ENCODE peak calls at places on chromosomes 4 and X, in eight cellular contexts. One of them, this sample, is unnamed.

GRCh38 chr4:68736813-68737212 is 66.4 kb upstream of the UGT2B15 start:
- DNase-seq in prostate gland: no peak
- DNase-seq in COR-L47: no peak
- DNase-seq in NCI-H2029: no peak
- DNase-seq in activated T-helper 1 cell treated with Interleukin-2 at 50 U/mL for 16 hours: no peak
- DNase-seq in HT1080: no peak
- DNase-seq in heart right ventricle: no peak
- DNase-seq in activated CD8-positive, alpha-beta memory T cell treated with anti-CD3 and anti-CD28 coated beads for 1 hour: no peak
- DNase-seq in this sample: no peak

GRCh38 chr4:57424231-57424897 is 314.2 kb upstream of the IGFBP7 start:
- DNase-seq in prostate gland: no peak
- DNase-seq in COR-L47: no peak
- DNase-seq in NCI-H2029: no peak
- DNase-seq in activated T-helper 1 cell treated with Interleukin-2 at 50 U/mL for 16 hours: no peak
- DNase-seq in HT1080: peak; percentile 94
- DNase-seq in heart right ventricle: no peak
- DNase-seq in activated CD8-positive, alpha-beta memory T cell treated with anti-CD3 and anti-CD28 coated beads for 1 hour: no peak
- DNase-seq in this sample: no peak

GRCh38 chrX:16278927-16279326 is 111.6 kb downstream of the MAGEB17 start:
- DNase-seq in prostate gland: no peak
- DNase-seq in COR-L47: no peak
- DNase-seq in NCI-H2029: peak; percentile 32
- DNase-seq in activated T-helper 1 cell treated with Interleukin-2 at 50 U/mL for 16 hours: no peak
- DNase-seq in HT1080: no peak
- DNase-seq in heart right ventricle: no peak
- DNase-seq in activated CD8-positive, alpha-beta memory T cell treated with anti-CD3 and anti-CD28 coated beads for 1 hour: no peak
- DNase-seq in this sample: peak; percentile 26

GRCh38 chr4:59339631-59340030 is 1860.5 kb upstream of the ADGRL3 start:
- DNase-seq in prostate gland: no peak
- DNase-seq in COR-L47: no peak
- DNase-seq in NCI-H2029: no peak
- DNase-seq in activated T-helper 1 cell treated with Interleukin-2 at 50 U/mL for 16 hours: no peak
- DNase-seq in HT1080: peak; percentile 5
- DNase-seq in heart right ventricle: no peak
- DNase-seq in activated CD8-positive, alpha-beta memory T cell treated with anti-CD3 and anti-CD28 coated beads for 1 hour: no peak
- DNase-seq in this sample: no peak

GRCh38 chrX:64977830-64978229 is 1.6 kb upstream of the ZC4H2 start:
- DNase-seq in prostate gland: no peak
- DNase-seq in COR-L47: no peak
- DNase-seq in NCI-H2029: no peak
- DNase-seq in activated T-helper 1 cell treated with Interleukin-2 at 50 U/mL for 16 hours: no peak
- DNase-seq in HT1080: peak; percentile 71
- DNase-seq in heart right ventricle: no peak
- DNase-seq in activated CD8-positive, alpha-beta memory T cell treated with anti-CD3 and anti-CD28 coated beads for 1 hour: no peak
- DNase-seq in this sample: no peak

GRCh38 chr4:25970691-25971427 is 56.8 kb downstream of the SMIM20 start:
- DNase-seq in prostate gland: no peak
- DNase-seq in COR-L47: no peak
- DNase-seq in NCI-H2029: peak; percentile 52
- DNase-seq in activated T-helper 1 cell treated with Interleukin-2 at 50 U/mL for 16 hours: no peak
- DNase-seq in HT1080: peak; percentile 58
- DNase-seq in heart right ventricle: no peak
- DNase-seq in activated CD8-positive, alpha-beta memory T cell treated with anti-CD3 and anti-CD28 coated beads for 1 hour: no peak
- DNase-seq in this sample: no peak

GRCh38 chr4:125016892-125017299 is 297.9 kb upstream of the FAT4 start:
- DNase-seq in prostate gland: no peak
- DNase-seq in COR-L47: no peak
- DNase-seq in NCI-H2029: no peak
- DNase-seq in activated T-helper 1 cell treated with Interleukin-2 at 50 U/mL for 16 hours: no peak
- DNase-seq in HT1080: no peak
- DNase-seq in heart right ventricle: no peak
- DNase-seq in activated CD8-positive, alpha-beta memory T cell treated with anti-CD3 and anti-CD28 coated beads for 1 hour: no peak
- DNase-seq in this sample: no peak

GRCh38 chr4:18975916-18976610 is 954.5 kb upstream of the LCORL start:
- DNase-seq in prostate gland: no peak
- DNase-seq in COR-L47: no peak
- DNase-seq in NCI-H2029: no peak
- DNase-seq in activated T-helper 1 cell treated with Interleukin-2 at 50 U/mL for 16 hours: no peak
- DNase-seq in HT1080: no peak
- DNase-seq in heart right ventricle: no peak
- DNase-seq in activated CD8-positive, alpha-beta memory T cell treated with anti-CD3 and anti-CD28 coated beads for 1 hour: no peak
- DNase-seq in this sample: no peak

GRCh38 chrX:132257116-132257515 is 37.9 kb upstream of the RAP2C start:
- DNase-seq in prostate gland: no peak
- DNase-seq in COR-L47: no peak
- DNase-seq in NCI-H2029: no peak
- DNase-seq in activated T-helper 1 cell treated with Interleukin-2 at 50 U/mL for 16 hours: no peak
- DNase-seq in HT1080: no peak
- DNase-seq in heart right ventricle: no peak
- DNase-seq in activated CD8-positive, alpha-beta memory T cell treated with anti-CD3 and anti-CD28 coated beads for 1 hour: no peak
- DNase-seq in this sample: no peak

GRCh38 chrX:37746268-37746931 is 33.5 kb upstream of the CYBB start:
- DNase-seq in prostate gland: no peak
- DNase-seq in COR-L47: no peak
- DNase-seq in NCI-H2029: no peak
- DNase-seq in activated T-helper 1 cell treated with Interleukin-2 at 50 U/mL for 16 hours: no peak
- DNase-seq in HT1080: peak; percentile 42
- DNase-seq in heart right ventricle: no peak
- DNase-seq in activated CD8-positive, alpha-beta memory T cell treated with anti-CD3 and anti-CD28 coated beads for 1 hour: no peak
- DNase-seq in this sample: no peak

GRCh38 chrX:124726881-124727280 is 380.5 kb downstream of the SH2D1A start:
- DNase-seq in prostate gland: no peak
- DNase-seq in COR-L47: no peak
- DNase-seq in NCI-H2029: no peak
- DNase-seq in activated T-helper 1 cell treated with Interleukin-2 at 50 U/mL for 16 hours: no peak
- DNase-seq in HT1080: no peak
- DNase-seq in heart right ventricle: no peak
- DNase-seq in activated CD8-positive, alpha-beta memory T cell treated with anti-CD3 and anti-CD28 coated beads for 1 hour: no peak
- DNase-seq in this sample: no peak

GRCh38 chr4:8459867-8460453 is 19.4 kb downstream of the TRMT44 start:
- DNase-seq in prostate gland: no peak
- DNase-seq in COR-L47: no peak
- DNase-seq in NCI-H2029: no peak
- DNase-seq in activated T-helper 1 cell treated with Interleukin-2 at 50 U/mL for 16 hours: no peak
- DNase-seq in HT1080: no peak
- DNase-seq in heart right ventricle: no peak
- DNase-seq in activated CD8-positive, alpha-beta memory T cell treated with anti-CD3 and anti-CD28 coated beads for 1 hour: no peak
- DNase-seq in this sample: no peak

GRCh38 chr4:16110906-16111305 is 27.1 kb upstream of the PROM1 start:
- DNase-seq in prostate gland: no peak
- DNase-seq in COR-L47: no peak
- DNase-seq in NCI-H2029: no peak
- DNase-seq in activated T-helper 1 cell treated with Interleukin-2 at 50 U/mL for 16 hours: no peak
- DNase-seq in HT1080: no peak
- DNase-seq in heart right ventricle: no peak
- DNase-seq in activated CD8-positive, alpha-beta memory T cell treated with anti-CD3 and anti-CD28 coated beads for 1 hour: no peak
- DNase-seq in this sample: no peak

GRCh38 chrX:22748093-22748999 is 251.4 kb upstream of the DDX53 start:
- DNase-seq in prostate gland: peak; percentile 5
- DNase-seq in COR-L47: peak; percentile 7
- DNase-seq in NCI-H2029: peak; percentile 24
- DNase-seq in activated T-helper 1 cell treated with Interleukin-2 at 50 U/mL for 16 hours: no peak
- DNase-seq in HT1080: peak; percentile 20
- DNase-seq in heart right ventricle: peak; percentile 21
- DNase-seq in activated CD8-positive, alpha-beta memory T cell treated with anti-CD3 and anti-CD28 coated beads for 1 hour: no peak
- DNase-seq in this sample: peak; percentile 42

GRCh38 chrX:24828600-24828999 is 134.9 kb downstream of the POLA1 start:
- DNase-seq in prostate gland: no peak
- DNase-seq in COR-L47: no peak
- DNase-seq in NCI-H2029: no peak
- DNase-seq in activated T-helper 1 cell treated with Interleukin-2 at 50 U/mL for 16 hours: no peak
- DNase-seq in HT1080: no peak
- DNase-seq in heart right ventricle: no peak
- DNase-seq in activated CD8-positive, alpha-beta memory T cell treated with anti-CD3 and anti-CD28 coated beads for 1 hour: no peak
- DNase-seq in this sample: no peak

GRCh38 chr4:158122501-158122900 is 50.3 kb downstream of the GASK1B start:
- DNase-seq in prostate gland: no peak
- DNase-seq in COR-L47: no peak
- DNase-seq in NCI-H2029: no peak
- DNase-seq in activated T-helper 1 cell treated with Interleukin-2 at 50 U/mL for 16 hours: no peak
- DNase-seq in HT1080: no peak
- DNase-seq in heart right ventricle: no peak
- DNase-seq in activated CD8-positive, alpha-beta memory T cell treated with anti-CD3 and anti-CD28 coated beads for 1 hour: no peak
- DNase-seq in this sample: no peak

GRCh38 chr4:2296621-2297601 is 35.0 kb upstream of the MXD4 start:
- DNase-seq in prostate gland: no peak
- DNase-seq in COR-L47: peak; percentile 30
- DNase-seq in NCI-H2029: no peak
- DNase-seq in activated T-helper 1 cell treated with Interleukin-2 at 50 U/mL for 16 hours: no peak
- DNase-seq in HT1080: no peak
- DNase-seq in heart right ventricle: no peak
- DNase-seq in activated CD8-positive, alpha-beta memory T cell treated with anti-CD3 and anti-CD28 coated beads for 1 hour: no peak
- DNase-seq in this sample: no peak

GRCh38 chr4:7190668-7191545 is 1.4 kb upstream of the SORCS2 start:
- DNase-seq in prostate gland: no peak
- DNase-seq in COR-L47: no peak
- DNase-seq in NCI-H2029: no peak
- DNase-seq in activated T-helper 1 cell treated with Interleukin-2 at 50 U/mL for 16 hours: no peak
- DNase-seq in HT1080: no peak
- DNase-seq in heart right ventricle: no peak
- DNase-seq in activated CD8-positive, alpha-beta memory T cell treated with anti-CD3 and anti-CD28 coated beads for 1 hour: no peak
- DNase-seq in this sample: no peak

GRCh38 chr4:141702472-141703182 is 66.2 kb downstream of the IL15 start:
- DNase-seq in prostate gland: no peak
- DNase-seq in COR-L47: no peak
- DNase-seq in NCI-H2029: peak; percentile 46
- DNase-seq in activated T-helper 1 cell treated with Interleukin-2 at 50 U/mL for 16 hours: no peak
- DNase-seq in HT1080: peak; percentile 28
- DNase-seq in heart right ventricle: no peak
- DNase-seq in activated CD8-positive, alpha-beta memory T cell treated with anti-CD3 and anti-CD28 coated beads for 1 hour: no peak
- DNase-seq in this sample: no peak

GRCh38 chr4:21753084-21753760 is 195.3 kb downstream of the KCNIP4 start:
- DNase-seq in prostate gland: no peak
- DNase-seq in COR-L47: no peak
- DNase-seq in NCI-H2029: no peak
- DNase-seq in activated T-helper 1 cell treated with Interleukin-2 at 50 U/mL for 16 hours: no peak
- DNase-seq in HT1080: peak; percentile 39
- DNase-seq in heart right ventricle: no peak
- DNase-seq in activated CD8-positive, alpha-beta memory T cell treated with anti-CD3 and anti-CD28 coated beads for 1 hour: no peak
- DNase-seq in this sample: no peak

GRCh38 chr4:137531951-137532868 is at the start of gene PCDH18:
- DNase-seq in prostate gland: peak; percentile 76
- DNase-seq in COR-L47: peak; percentile 66
- DNase-seq in NCI-H2029: no peak
- DNase-seq in activated T-helper 1 cell treated with Interleukin-2 at 50 U/mL for 16 hours: no peak
- DNase-seq in HT1080: peak; percentile 73
- DNase-seq in heart right ventricle: peak; percentile 92
- DNase-seq in activated CD8-positive, alpha-beta memory T cell treated with anti-CD3 and anti-CD28 coated beads for 1 hour: no peak
- DNase-seq in this sample: peak; percentile 51

GRCh38 chr4:56246230-56246610 is 141.1 kb downstream of the AASDH start:
- DNase-seq in prostate gland: no peak
- DNase-seq in COR-L47: no peak
- DNase-seq in NCI-H2029: no peak
- DNase-seq in activated T-helper 1 cell treated with Interleukin-2 at 50 U/mL for 16 hours: no peak
- DNase-seq in HT1080: no peak
- DNase-seq in heart right ventricle: no peak
- DNase-seq in activated CD8-positive, alpha-beta memory T cell treated with anti-CD3 and anti-CD28 coated beads for 1 hour: no peak
- DNase-seq in this sample: no peak

GRCh38 chr4:10737335-10737734 is 52.8 kb upstream of the CLNK start:
- DNase-seq in prostate gland: no peak
- DNase-seq in COR-L47: no peak
- DNase-seq in NCI-H2029: no peak
- DNase-seq in activated T-helper 1 cell treated with Interleukin-2 at 50 U/mL for 16 hours: no peak
- DNase-seq in HT1080: peak; percentile 86
- DNase-seq in heart right ventricle: no peak
- DNase-seq in activated CD8-positive, alpha-beta memory T cell treated with anti-CD3 and anti-CD28 coated beads for 1 hour: no peak
- DNase-seq in this sample: no peak

GRCh38 chr4:152045781-152046571 is 285.2 kb upstream of the GATB start:
- DNase-seq in prostate gland: peak; percentile 8
- DNase-seq in COR-L47: no peak
- DNase-seq in NCI-H2029: no peak
- DNase-seq in activated T-helper 1 cell treated with Interleukin-2 at 50 U/mL for 16 hours: no peak
- DNase-seq in HT1080: no peak
- DNase-seq in heart right ventricle: peak; percentile 38
- DNase-seq in activated CD8-positive, alpha-beta memory T cell treated with anti-CD3 and anti-CD28 coated beads for 1 hour: no peak
- DNase-seq in this sample: peak; percentile 50